ENCODE peak calls at places on chromosomes 16 and 17, in ten cellular contexts. S is aorta, P is kidney, Q is stomach, T is heart right ventricle, V is colonic mucosa, W is OCI-LY7, R is psoas muscle, C is ascending aorta, M is endothelial cell of umbilical vein. B is an unnamed sample. For H3K36me3, the result is how much of the 10 kb centered on the place peaks cover.

GRCh38 chr16:88730632-88731607 is 24.6 kb downstream of the CTU2 start:
- DNase-seq in S (no peak), P (no peak), Q (no peak), T (no peak), V (no peak), W (no peak), R (no peak), C (no peak), M (no peak), B (no peak)

GRCh38 chr16:27225536-27226360 is 22.4 kb downstream of the KDM8 start:
- DNase-seq in S (peak), P (no peak), Q (peak), T (no peak), V (peak), W (peak), R (no peak), C (no peak), M (no peak), B (peak)

GRCh38 chr17:19342611-19343255 is 19.8 kb downstream of the B9D1 start:
- DNase-seq in S (no peak), P (no peak), Q (no peak), T (no peak), V (no peak), W (no peak), R (no peak), C (peak), M (no peak), B (no peak)

GRCh38 chr16:3022697-3023414 is 886 bp downstream of the HCFC1R1 start:
- DNase-seq in S (peak), P (peak), Q (no peak), T (no peak), V (no peak), W (peak), R (peak), C (peak), M (peak), B (no peak)

GRCh38 chr17:42362245-42362961 is 25.8 kb downstream of the STAT3 start:
- DNase-seq in S (no peak), P (no peak), Q (no peak), T (peak), V (no peak), W (no peak), R (no peak), C (no peak), M (no peak), B (no peak)

GRCh38 chr17:78709119-78709681 is 72.9 kb downstream of the CYTH1 start:
- DNase-seq in S (no peak), P (no peak), Q (peak), T (no peak), V (no peak), W (peak), R (no peak), C (no peak), M (no peak), B (no peak)

GRCh38 chr16:87765473-87765775 is 362 bp downstream of the KLHDC4 start:
- DNase-seq in S (no peak), P (no peak), Q (no peak), T (peak), V (no peak), W (peak), R (no peak), C (no peak), M (peak), B (no peak)

GRCh38 chr16:4298761-4299522 is 16.9 kb upstream of the GLIS2 start:
- DNase-seq in S (peak), P (peak), Q (peak), T (peak), V (peak), W (no peak), R (peak), C (no peak), M (peak), B (peak)

GRCh38 chr17:76491271-76492184 is 9.7 kb downstream of the RHBDF2 start:
- DNase-seq in S (no peak), P (peak), Q (no peak), T (peak), V (peak), W (peak), R (no peak), C (no peak), M (no peak), B (no peak)

GRCh38 chr16:1127101-1127500 is 25.8 kb upstream of the CACNA1H start:
- DNase-seq in S (no peak), P (no peak), Q (no peak), T (no peak), V (no peak), W (no peak), R (no peak), C (no peak), M (no peak), B (no peak)

GRCh38 chr16:68446941-68447675 is 1.2 kb downstream of the SMPD3 start:
- DNase-seq in S (no peak), P (peak), Q (no peak), T (no peak), V (no peak), W (no peak), R (no peak), C (no peak), M (no peak), B (no peak)

GRCh38 chr17:5226940-5227878 is 7.5 kb downstream of the SCIMP start:
- DNase-seq in S (no peak), P (no peak), Q (no peak), T (no peak), V (no peak), W (peak), R (no peak), C (no peak), M (no peak), B (no peak)

GRCh38 chr16:73034374-73034773 is 13.6 kb downstream of the ZFHX3 start:
- DNase-seq in S (no peak), P (no peak), Q (no peak), T (no peak), V (no peak), W (no peak), R (no peak), C (no peak), M (no peak), B (no peak)

GRCh38 chr16:84483882-84484565 is 20.4 kb downstream of the MEAK7 start:
- DNase-seq in S (peak), P (no peak), Q (peak), T (no peak), V (peak), W (no peak), R (no peak), C (no peak), M (no peak), B (peak)

GRCh38 chr17:59443106-59443505 is 111.7 kb downstream of the YPEL2 start:
- DNase-seq in S (no peak), P (no peak), Q (no peak), T (no peak), V (no peak), W (no peak), R (no peak), C (no peak), M (no peak), B (no peak)
- H3K27ac ChIP-seq in S (no peak), P (no peak), Q (no peak), T (no peak), V (no peak), W (no peak), R (no peak), C (no peak), M (no peak), B (no peak)

DNA sequence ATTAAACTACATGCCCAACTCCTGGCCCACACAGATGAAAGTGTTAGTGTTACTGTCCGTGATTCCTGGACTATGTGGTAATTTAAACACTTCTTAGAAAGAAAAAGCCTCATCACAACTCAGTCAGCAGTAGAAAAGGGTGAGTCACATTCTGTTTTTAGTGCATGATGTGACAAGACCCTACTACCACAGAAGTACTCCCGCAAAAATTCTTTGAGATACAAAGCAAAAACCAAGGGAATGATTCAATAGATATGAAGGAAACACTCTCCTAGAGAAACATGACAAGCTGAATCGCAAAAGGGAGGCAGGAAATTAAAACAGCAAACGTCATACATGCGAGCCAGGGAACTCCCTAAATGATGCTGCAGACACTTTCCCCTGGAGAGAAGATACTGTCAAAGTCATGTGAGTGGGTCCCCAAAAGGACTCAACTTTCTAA is 14.4 kb downstream of the SNN start:
- DNase-seq in S (no peak), P (no peak), Q (no peak), T (no peak), V (no peak), W (no peak), R (no peak), C (no peak), M (no peak), B (no peak)
- H3K36me3 ChIP-seq in S (under half), P (under half), Q (half or more), T (half or more), V (under half), W (half or more), R (half or more), C (half or more), M (under half), B (half or more)

GRCh38 chr17:9409026-9409425 is 166.6 kb downstream of the STX8 start:
- DNase-seq in S (no peak), P (no peak), Q (no peak), T (no peak), V (no peak), W (no peak), R (no peak), C (no peak), M (no peak), B (no peak)
- H3K27ac ChIP-seq in S (no peak), P (no peak), Q (no peak), T (no peak), V (no peak), W (no peak), R (no peak), C (no peak), M (no peak), B (no peak)

DNA sequence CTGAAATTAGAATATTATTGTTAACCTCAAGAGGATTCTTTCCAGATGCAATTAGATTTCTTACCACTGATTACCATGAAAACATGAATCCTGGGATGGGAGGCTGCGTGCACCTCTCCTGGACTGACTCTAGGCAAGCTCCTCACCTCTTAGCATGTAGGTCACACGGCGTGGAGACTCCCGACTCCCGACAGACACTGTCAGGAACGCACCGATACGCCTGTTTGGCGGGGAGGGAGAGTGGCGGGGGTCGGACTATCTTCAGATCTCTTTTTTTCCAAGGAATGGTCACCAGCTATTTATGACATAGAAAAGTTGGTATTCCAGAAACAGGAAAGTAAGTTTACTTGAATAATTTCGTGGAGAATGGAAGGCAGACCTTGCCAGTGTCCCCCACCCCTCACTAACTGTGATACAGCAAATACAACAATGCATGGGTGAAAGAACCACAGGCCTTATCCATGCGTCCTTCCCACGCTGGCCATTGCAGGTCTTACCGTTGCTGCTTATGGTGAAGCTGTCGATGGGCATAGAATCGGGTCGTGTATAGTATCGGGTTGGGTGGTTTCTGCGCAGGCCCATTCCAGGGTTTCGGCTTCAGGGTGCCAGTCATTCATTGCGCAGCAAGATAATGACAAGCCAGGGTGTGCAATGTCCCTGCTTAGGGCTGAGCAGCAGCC is 62.6 kb upstream of the ENDOV start:
- DNase-seq in S (peak), P (no peak), Q (no peak), T (no peak), V (no peak), W (no peak), R (no peak), C (no peak), M (no peak), B (no peak)
- H3K36me3 ChIP-seq in S (under half), P (half or more), Q (half or more), T (half or more), V (half or more), W (under half), R (half or more), C (half or more), M (under half), B (half or more)

DNA sequence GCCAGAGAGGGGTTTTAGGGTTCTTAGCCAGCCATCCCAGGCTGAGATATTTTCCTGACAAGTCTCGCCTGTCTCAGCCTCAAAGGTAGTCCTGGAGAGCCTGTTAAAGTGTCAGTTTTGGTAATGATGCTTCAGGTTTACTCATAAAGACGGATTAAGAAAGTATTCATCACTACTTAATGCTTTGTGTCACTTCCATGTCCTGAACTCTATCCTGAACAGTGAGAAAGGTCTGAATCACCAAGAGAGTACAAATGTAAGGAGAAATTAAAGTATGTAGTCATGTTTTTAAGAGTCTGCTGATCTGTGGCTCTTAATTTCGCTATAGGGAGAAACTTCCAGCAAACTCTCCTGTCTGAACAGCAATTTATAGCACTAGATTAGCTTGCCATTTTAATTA is 14.0 kb downstream of the RPGRIP1L start:
- DNase-seq in S (no peak), P (no peak), Q (no peak), T (no peak), V (no peak), W (no peak), R (no peak), C (no peak), M (no peak), B (no peak)
- H3K27ac ChIP-seq in S (no peak), P (no peak), Q (no peak), T (no peak), V (no peak), W (no peak), R (no peak), C (no peak), M (no peak), B (no peak)

B was measured in RWPE2.